ENCODE peak calls at places on chromosomes 3 and 15, in seven cellular contexts. K is pancreas, X is A549, F is tibial nerve, D is neural progenitor cell, O is HepG2, U is epithelial cell of proximal tubule. Q is an unnamed sample.

GRCh38 chr3:29771602-29772001 is 490.7 kb downstream of the RBMS3 start:
- DNase-seq in U (no peak), F (no peak), O (no peak), K (no peak), D (no peak), X (no peak), Q (no peak)

GRCh38 chr15:95448531-95449210 is 881.8 kb upstream of the NR2F2 start:
- DNase-seq in K (no peak), O (no peak), X (no peak), F (no peak), U (no peak), D (no peak), Q (no peak)

GRCh38 chr15:27847775-27848710 is 251.1 kb downstream of the OCA2 start:
- DNase-seq in K (no peak), X (no peak), D (no peak), U (no peak), O (no peak), F (no peak), Q (no peak)

GRCh38 chr3:128497305-128498126 is 4.5 kb upstream of the GATA2 start:
- DNase-seq in F (no peak), O (no peak), D (peak; percentile 90), U (no peak), K (peak; percentile 75), X (peak; percentile 45), Q (peak; percentile 62)

GRCh38 chr3:140499114-140499757 is 178.6 kb upstream of the TRIM42 start:
- DNase-seq in D (peak; percentile 47), O (peak; percentile 12), U (no peak), F (no peak), X (no peak), K (no peak), Q (no peak)

GRCh38 chr3:16838561-16838960 is 46.2 kb upstream of the PLCL2 start:
- DNase-seq in F (no peak), K (peak; percentile 37), X (no peak), O (peak; percentile 6), U (no peak), D (no peak), Q (no peak)

GRCh38 chr15:71116366-71116765 is 1.1 kb downstream of the THSD4 start:
- DNase-seq in K (no peak), X (no peak), D (peak; percentile 28), O (no peak), F (no peak), U (no peak), Q (no peak)

GRCh38 chr15:51647128-51647562 is 24.6 kb upstream of the DMXL2 start:
- DNase-seq in F (peak; percentile 30), X (no peak), O (no peak), K (peak; percentile 11), U (no peak), D (no peak), Q (no peak)

GRCh38 chr15:51202783-51203182 is 108.1 kb upstream of the TNFAIP8L3 start:
- DNase-seq in O (no peak), X (no peak), D (no peak), F (no peak), K (no peak), U (no peak), Q (no peak)

GRCh38 chr3:45953536-45953935 is 10.3 kb downstream of the CXCR6 start:
- DNase-seq in F (no peak), D (no peak), O (no peak), K (no peak), U (no peak), X (no peak), Q (no peak)

GRCh38 chr3:54641226-54642014 is 286.4 kb downstream of the LRTM1 start:
- DNase-seq in X (no peak), F (no peak), O (no peak), D (peak; percentile 65), U (no peak), K (no peak), Q (no peak)

GRCh38 chr3:72212396-72212795 is 427.4 kb upstream of the PROK2 start:
- DNase-seq in K (no peak), F (no peak), U (no peak), O (no peak), D (no peak), X (no peak), Q (no peak)

GRCh38 chr3:73490453-73491311 is 134.1 kb downstream of the PDZRN3 start:
- DNase-seq in O (peak; percentile 49), U (no peak), K (peak; percentile 35), X (no peak), F (no peak), D (no peak), Q (no peak)

GRCh38 chr3:176120507-176120906 is 1076.8 kb downstream of the TBL1XR1 start:
- DNase-seq in O (no peak), X (no peak), F (no peak), K (no peak), U (no peak), D (no peak), Q (no peak)

GRCh38 chr3:121483290-121483689 is 62.5 kb downstream of the POLQ start:
- DNase-seq in X (no peak), D (no peak), O (no peak), U (no peak), F (no peak), K (no peak), Q (no peak)

GRCh38 chr3:194956697-194957396 is 271.2 kb downstream of the FAM43A start:
- DNase-seq in K (no peak), F (no peak), D (no peak), U (no peak), X (no peak), O (no peak), Q (no peak)

GRCh38 chr3:70360985-70361384 is 48.5 kb upstream of the MDFIC2 start:
- DNase-seq in O (no peak), F (no peak), X (no peak), K (no peak), D (no peak), U (peak; percentile 27), Q (no peak)

DNA sequence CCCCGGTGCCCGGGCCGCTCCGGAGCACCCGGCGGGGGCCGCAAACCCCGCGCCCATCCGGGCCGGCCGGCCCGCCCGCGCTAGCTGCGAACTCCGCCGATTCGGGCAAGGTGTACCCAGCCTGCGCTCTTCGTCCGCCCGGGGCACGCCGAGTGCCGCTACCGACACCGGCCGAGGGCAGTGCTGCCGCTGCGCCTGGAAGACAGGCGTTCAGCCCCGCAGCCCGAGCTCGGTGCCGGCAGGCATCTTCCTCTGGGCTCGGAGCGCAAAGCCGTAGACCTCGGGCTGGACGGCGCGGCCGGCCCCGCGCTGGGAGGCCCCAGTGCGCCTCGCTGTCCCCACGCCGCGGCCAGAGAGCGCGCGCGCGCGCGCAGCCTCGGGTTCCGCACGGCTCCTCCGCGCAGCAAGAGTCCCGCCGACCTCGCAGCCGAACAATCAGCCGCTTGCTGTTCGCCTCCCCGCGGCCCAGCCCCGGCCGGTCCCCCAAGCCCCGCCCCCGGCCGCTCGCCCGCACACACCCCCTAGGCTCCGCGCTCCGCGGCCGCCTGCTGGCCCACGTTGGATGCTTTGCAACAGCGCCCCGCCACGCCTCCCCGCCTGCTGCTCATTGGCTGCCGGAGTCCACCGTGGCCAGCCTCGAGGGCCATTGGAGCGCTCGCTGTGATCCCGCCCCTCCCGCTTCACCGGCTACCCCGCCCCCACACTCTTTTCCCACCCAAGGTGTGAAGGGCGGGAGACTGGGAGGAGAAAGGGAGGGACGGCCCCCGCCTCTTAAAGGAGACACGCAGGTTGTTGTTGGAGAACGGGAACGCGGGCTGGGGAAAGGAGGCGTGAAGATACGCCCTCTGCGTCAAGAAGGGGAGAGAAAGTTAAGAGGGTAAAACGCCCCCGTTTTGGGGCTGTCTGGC is at the start of gene LRIG1:
- DNase-seq in K (peak; percentile 100), U (peak; percentile 38), X (peak; percentile 84), O (peak; percentile 92), F (peak; percentile 99), D (peak; percentile 100), Q (peak; percentile 91)
- TF ChIP-seq CTCF in K (peak; percentile 19), U (no peak), X (no peak), O (peak; percentile 44), F (peak; percentile 23), D (peak; percentile 31), Q (no peak)

GRCh38 chr15:97750071-97750470 is 210.4 kb upstream of the ARRDC4 start:
- DNase-seq in U (no peak), D (peak; percentile 41), O (no peak), X (no peak), K (no peak), F (no peak), Q (no peak)

GRCh38 chr15:97748576-97748975 is 211.9 kb upstream of the ARRDC4 start:
- DNase-seq in U (no peak), K (no peak), F (no peak), X (no peak), O (no peak), D (peak; percentile 31), Q (no peak)

GRCh38 chr15:97747342-97747741 is 213.2 kb upstream of the ARRDC4 start:
- DNase-seq in X (no peak), O (no peak), K (no peak), F (no peak), U (no peak), D (no peak), Q (no peak)

GRCh38 chr15:97745481-97746071 is 214.9 kb upstream of the ARRDC4 start:
- DNase-seq in O (peak; percentile 23), U (no peak), X (peak; percentile 34), D (peak; percentile 60), F (no peak), K (peak; percentile 17), Q (no peak)
- TF ChIP-seq CTCF in O (peak; percentile 60), U (peak; percentile 64), X (peak; percentile 58), D (peak; percentile 73), F (peak; percentile 39), K (no peak), Q (no peak)

DNA sequence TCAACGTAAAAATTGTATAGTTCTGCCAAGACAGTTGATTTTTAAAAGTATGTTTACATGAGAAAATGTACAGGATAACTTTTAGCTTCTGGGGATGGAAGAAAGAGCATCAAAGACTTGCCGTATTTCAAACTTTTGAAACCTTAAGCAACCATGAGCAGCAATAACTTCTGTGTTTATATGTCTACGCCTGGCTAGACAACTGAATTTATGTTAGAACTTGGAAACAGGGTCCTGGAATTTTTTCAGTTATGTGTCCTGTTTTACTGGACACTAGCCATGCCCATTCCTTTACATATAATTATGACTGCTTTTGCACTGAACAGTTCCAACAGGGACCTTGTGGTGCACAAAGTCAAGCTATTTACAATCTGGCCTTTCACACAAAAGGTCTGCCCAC is 37.2 kb downstream of the TJP1 start:
- DNase-seq in K (no peak), D (no peak), X (no peak), O (no peak), U (no peak), F (no peak), Q (no peak)
- TF ChIP-seq CTCF in K (no peak), D (no peak), X (no peak), O (no peak), U (no peak), F (no peak), Q (no peak)

DNA sequence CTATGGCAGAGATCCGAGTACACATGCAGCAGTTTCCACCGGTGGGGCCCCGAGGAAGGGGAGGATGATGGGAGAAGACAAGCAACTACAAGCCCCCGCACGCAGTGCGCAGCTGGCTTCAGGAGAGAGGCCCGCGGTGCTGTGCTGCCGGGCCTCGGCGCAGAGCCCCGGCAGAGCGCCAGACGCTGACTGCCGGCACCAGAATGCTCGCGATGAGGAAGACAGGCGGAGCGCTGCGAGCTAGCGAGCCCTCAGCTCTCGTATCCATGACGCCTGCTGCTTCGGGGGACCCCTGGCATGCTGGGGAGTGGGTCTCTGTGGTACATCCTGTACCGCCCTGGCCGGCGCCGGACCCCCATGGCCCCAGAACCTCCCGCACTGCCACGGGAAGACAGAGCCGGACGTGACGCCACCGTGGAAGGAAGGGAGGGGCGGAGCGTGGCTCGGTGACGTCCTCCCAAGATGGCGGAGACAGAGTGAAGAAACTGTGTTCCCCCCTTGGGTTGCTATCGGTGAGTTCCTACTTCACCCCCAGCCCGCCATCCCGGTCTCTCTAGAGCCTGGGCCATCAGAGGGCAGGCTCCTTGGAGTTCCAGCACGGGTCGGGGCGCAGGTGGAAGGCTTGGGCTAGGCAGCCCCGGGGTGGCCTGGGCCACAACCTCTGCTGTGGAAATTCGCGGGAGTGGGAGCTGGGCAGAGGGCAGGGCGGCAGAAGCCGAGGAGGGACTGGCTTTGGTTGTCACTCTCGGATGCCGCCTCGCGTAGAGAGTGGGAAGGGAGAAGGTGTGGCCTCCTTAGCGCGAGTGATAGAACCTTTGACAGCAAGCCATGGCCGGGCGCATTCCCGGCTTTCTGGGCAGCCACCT is at the start of gene MYNN:
- DNase-seq in K (peak; percentile 90), O (peak; percentile 81), U (no peak), F (peak; percentile 88), D (peak; percentile 92), X (peak; percentile 60), Q (peak; percentile 91)
- TF ChIP-seq CTCF in K (no peak), O (no peak), U (no peak), F (no peak), D (peak; percentile 10), X (no peak), Q (no peak)